ENCODE peak calls at places on chromosomes 12 and 14, in four cellular contexts. K, B, M and T are unnamed samples.

GRCh38 chr14:66069830-66070541 is 416.2 kb upstream of the CCDC196 start:
- DNase-seq in B (no peak), K (no peak), M (no peak), T (no peak)

GRCh38 chr12:40224439-40225291 is at the start of gene LRRK2:
- DNase-seq in K (peak), B (peak), M (peak), T (peak)

GRCh38 chr14:99597911-99598600 is 6.0 kb downstream of the CCDC85C start:
- DNase-seq in M (no peak), B (no peak), K (no peak), T (no peak)

GRCh38 chr12:128449146-128449894 is 182.3 kb downstream of the TMEM132C start:
- DNase-seq in M (no peak), K (no peak), B (no peak), T (no peak)

GRCh38 chr12:97063292-97063935 is 156.4 kb downstream of the NEDD1 start:
- DNase-seq in K (no peak), M (no peak), B (no peak), T (no peak)

GRCh38 chr12:12282761-12283160 is 15.9 kb upstream of the LRP6 start:
- DNase-seq in M (no peak), B (peak), K (no peak), T (peak)

GRCh38 chr12:24228980-24229730 is 279.7 kb upstream of the SOX5 start:
- DNase-seq in B (peak), M (no peak), K (no peak), T (no peak)

GRCh38 chr12:30970559-30971202 is 44.1 kb downstream of the TSPAN11 start:
- DNase-seq in K (peak), B (no peak), M (no peak), T (no peak)

GRCh38 chr14:99273724-99274345 is 1.8 kb upstream of the BCL11B start:
- DNase-seq in K (no peak), B (no peak), M (no peak), T (no peak)

GRCh38 chr14:40618225-40618898 is 988.3 kb upstream of the LRFN5 start:
- DNase-seq in M (no peak), B (no peak), K (no peak), T (no peak)

GRCh38 chr12:6336079-6336858 is 5.6 kb downstream of the TNFRSF1A start:
- DNase-seq in B (peak), M (peak), K (peak), T (peak)

GRCh38 chr12:14775652-14776020 is 27.6 kb downstream of the WBP11 start:
- DNase-seq in K (no peak), M (peak), B (peak), T (peak)

GRCh38 chr14:61188196-61188595 is 92.9 kb downstream of the TMEM30B start:
- DNase-seq in K (peak), B (no peak), M (no peak), T (no peak)

GRCh38 chr12:117875652-117876491 is 92.9 kb downstream of the KSR2 start:
- DNase-seq in M (no peak), B (peak), K (no peak), T (no peak)

GRCh38 chr14:104280902-104281767 is 142.7 kb downstream of the KIF26A start:
- DNase-seq in B (no peak), M (no peak), K (no peak), T (no peak)

GRCh38 chr14:94381149-94382030 is 7.0 kb downstream of the SERPINA1 start:
- DNase-seq in B (no peak), M (no peak), K (no peak), T (no peak)

GRCh38 chr12:30753761-30754382 is 879 bp downstream of the CAPRIN2 start:
- DNase-seq in K (peak), M (no peak), B (peak), T (no peak)

GRCh38 chr12:120099738-120100137 is 16.8 kb downstream of the RAB35 start:
- DNase-seq in K (no peak), M (no peak), B (no peak), T (no peak)

GRCh38 chr12:80422549-80422948 is 21.5 kb upstream of the PTPRQ start:
- DNase-seq in M (peak), K (no peak), B (peak), T (peak)

GRCh38 chr14:91947196-91948184 is at the start of gene FBLN5:
- DNase-seq in B (peak), M (peak), K (peak), T (peak)

GRCh38 chr12:4273651-4274395 is at the start of gene CCND2:
- DNase-seq in M (no peak), B (peak), K (peak), T (no peak)

GRCh38 chr14:77071938-77072388 is 26.1 kb upstream of the CIPC start:
- DNase-seq in K (no peak), M (no peak), B (peak), T (no peak)

GRCh38 chr14:68630081-68630571 is 162.7 kb downstream of the ZFP36L1 start:
- DNase-seq in K (peak), M (no peak), B (no peak), T (no peak)

GRCh38 chr12:65656904-65657351 is 167.4 kb upstream of the HMGA2 start:
- DNase-seq in B (peak), K (no peak), M (peak), T (peak)

GRCh38 chr14:99681101-99681831 is 2.8 kb upstream of the CYP46A1 start:
- DNase-seq in B (no peak), K (no peak), M (no peak), T (no peak)

GRCh38 chr14:101411770-101412169 is 149.5 kb upstream of the DIO3 start:
- DNase-seq in M (no peak), B (no peak), K (no peak), T (no peak)

GRCh38 chr12:127041985-127042625 is 1224.9 kb upstream of the TMEM132C start:
- DNase-seq in K (no peak), M (no peak), B (no peak), T (no peak)

GRCh38 chr14:34713122-34713680 is 1.2 kb downstream of the CFL2 start:
- DNase-seq in M (no peak), B (no peak), K (no peak), T (no peak)
- H3K4me3 ChIP-seq in M (peak), B (peak), K (no peak), T (peak)

GRCh38 chr14:22882529-22883190 is 362 bp upstream of the REM2 start:
- DNase-seq in M (no peak), K (no peak), B (peak), T (no peak)
- H3K4me3 ChIP-seq in M (no peak), K (no peak), B (no peak), T (no peak)

GRCh38 chr12:52010692-52011601 is 4.2 kb downstream of the TAMALIN start:
- DNase-seq in B (no peak), M (no peak), K (no peak), T (no peak)
- H3K4me3 ChIP-seq in B (no peak), M (no peak), K (no peak), T (no peak)

DNA sequence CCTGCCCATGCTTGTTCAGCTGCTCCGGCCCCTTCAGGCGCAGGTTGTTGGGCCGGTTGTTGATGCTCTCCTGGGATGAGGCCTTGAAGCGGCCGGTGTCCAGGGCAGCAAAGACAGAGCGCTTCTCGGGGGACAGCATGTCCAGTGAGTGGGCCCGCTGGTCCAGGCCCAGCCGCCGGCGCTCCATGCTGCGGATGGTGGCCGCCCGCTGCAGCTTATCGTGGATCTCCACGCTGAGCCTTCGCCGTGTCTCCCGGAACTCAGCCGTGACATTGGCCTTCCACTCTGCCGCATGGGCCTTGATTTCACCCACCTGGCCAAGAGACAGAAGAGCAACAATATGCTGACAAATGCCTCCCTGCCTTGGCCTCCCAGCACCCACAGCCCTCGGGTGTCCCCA is 137.2 kb downstream of the KCNK10 start:
- DNase-seq in B (no peak), M (no peak), K (no peak), T (no peak)
- H3K4me3 ChIP-seq in B (no peak), M (no peak), K (no peak), T (no peak)